ENCODE peak calls at places on chromosomes 11 and 22, in four cellular contexts. One of them, this sample, is unnamed.

GRCh38 chr11:7892751-7893356 is 38.2 kb downstream of the OR10A6 start:
- DNase-seq in Calu3: no peak
- DNase-seq in HCT116: peak; percentile 22
- DNase-seq in GM13977: peak; percentile 56
- DNase-seq in this sample: peak; percentile 74

GRCh38 chr11:99505319-99505718 is 484.6 kb downstream of the CNTN5 start:
- DNase-seq in GM13977: no peak
- DNase-seq in HCT116: no peak
- DNase-seq in Calu3: no peak
- DNase-seq in this sample: peak; percentile 2

GRCh38 chr22:46465793-46466192 is 71.6 kb downstream of the CELSR1 start:
- DNase-seq in GM13977: no peak
- DNase-seq in HCT116: no peak
- DNase-seq in Calu3: no peak
- DNase-seq in this sample: no peak

GRCh38 chr11:123642435-123642834 is 12.0 kb downstream of the SCN3B start:
- DNase-seq in GM13977: no peak
- DNase-seq in HCT116: no peak
- DNase-seq in Calu3: no peak
- DNase-seq in this sample: no peak

GRCh38 chr11:134634897-134635831 is 223.1 kb upstream of the B3GAT1 start:
- DNase-seq in HCT116: no peak
- DNase-seq in Calu3: no peak
- DNase-seq in GM13977: no peak
- DNase-seq in this sample: no peak

GRCh38 chr11:47305734-47306483 is 36.0 kb downstream of the MADD start:
- DNase-seq in Calu3: no peak
- DNase-seq in GM13977: no peak
- DNase-seq in HCT116: no peak
- DNase-seq in this sample: peak; percentile 42

GRCh38 chr11:69313992-69314391 is 20.0 kb downstream of the MYEOV start:
- DNase-seq in HCT116: no peak
- DNase-seq in Calu3: no peak
- DNase-seq in GM13977: no peak
- DNase-seq in this sample: no peak

GRCh38 chr11:94153320-94153719 is 24.7 kb downstream of the PANX1 start:
- DNase-seq in HCT116: no peak
- DNase-seq in GM13977: no peak
- DNase-seq in Calu3: no peak
- DNase-seq in this sample: no peak

GRCh38 chr11:10564692-10565318 is 3.7 kb downstream of the LYVE1 start:
- DNase-seq in GM13977: no peak
- DNase-seq in Calu3: no peak
- DNase-seq in HCT116: no peak
- DNase-seq in this sample: no peak

GRCh38 chr22:24178502-24179440 is 2.5 kb upstream of the SUSD2 start:
- DNase-seq in GM13977: no peak
- DNase-seq in Calu3: no peak
- DNase-seq in HCT116: no peak
- DNase-seq in this sample: no peak
- TF ChIP-seq CTCF in GM13977: peak; percentile 42
- TF ChIP-seq CTCF in Calu3: peak; percentile 26
- TF ChIP-seq CTCF in HCT116: peak; percentile 17
- TF ChIP-seq CTCF in this sample: peak; percentile 70

DNA sequence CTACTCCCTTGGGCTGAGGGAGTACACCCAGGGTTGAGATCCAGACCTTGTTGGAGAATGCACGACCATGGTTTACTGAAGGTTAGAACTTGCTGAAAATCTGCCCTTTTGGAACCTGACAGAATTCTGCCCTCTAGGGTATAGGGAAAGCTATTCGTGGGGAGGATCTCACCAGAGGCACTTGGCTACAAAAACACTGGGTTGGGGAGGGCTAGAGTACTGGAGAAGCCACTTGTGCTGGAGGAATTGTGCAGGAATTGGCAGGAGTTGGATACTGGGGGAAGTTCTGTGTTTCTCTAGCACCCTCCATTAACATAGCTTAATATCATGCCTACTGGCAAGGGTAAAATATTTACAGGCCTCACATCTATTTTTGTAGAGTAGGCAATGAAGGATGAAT is 55.8 kb downstream of the PPME1 start:
- DNase-seq in Calu3: no peak
- DNase-seq in GM13977: no peak
- DNase-seq in HCT116: no peak
- DNase-seq in this sample: no peak
- TF ChIP-seq CTCF in Calu3: no peak
- TF ChIP-seq CTCF in GM13977: no peak
- TF ChIP-seq CTCF in HCT116: peak; percentile 6
- TF ChIP-seq CTCF in this sample: peak; percentile 20

DNA sequence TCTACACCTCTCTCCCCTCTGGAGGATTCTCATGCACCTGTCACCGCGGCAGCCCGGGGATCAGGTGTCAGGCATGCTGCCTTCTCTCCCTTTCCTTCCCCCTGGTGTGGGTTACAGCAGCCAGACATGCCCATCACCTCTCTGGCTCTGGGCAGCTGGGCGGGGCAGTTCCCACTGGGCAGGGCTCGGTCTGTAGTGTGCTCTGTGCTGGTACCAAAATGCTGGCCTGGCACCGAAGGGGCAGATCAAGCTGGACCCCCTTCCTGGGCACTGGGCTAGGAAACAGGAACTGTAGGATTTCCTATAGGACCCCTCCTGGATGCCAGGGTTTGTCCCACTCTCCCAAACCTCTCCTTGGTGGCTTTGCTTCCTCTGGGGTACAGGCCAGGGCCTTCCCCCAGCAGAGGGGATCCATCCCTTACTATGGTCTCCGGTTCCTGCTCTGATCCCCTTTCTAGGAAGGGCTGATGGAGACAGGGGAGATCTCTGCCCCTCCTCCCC is 821 bp downstream of the GAL3ST1 start:
- DNase-seq in GM13977: no peak
- DNase-seq in HCT116: no peak
- DNase-seq in Calu3: peak; percentile 61
- DNase-seq in this sample: no peak
- TF ChIP-seq CTCF in GM13977: no peak
- TF ChIP-seq CTCF in HCT116: no peak
- TF ChIP-seq CTCF in Calu3: no peak
- TF ChIP-seq CTCF in this sample: no peak

GRCh38 chr22:30891781-30892180 is 76.8 kb downstream of the MORC2 start:
- DNase-seq in Calu3: no peak
- DNase-seq in GM13977: no peak
- DNase-seq in HCT116: no peak
- DNase-seq in this sample: no peak
- TF ChIP-seq CTCF in Calu3: no peak
- TF ChIP-seq CTCF in GM13977: no peak
- TF ChIP-seq CTCF in HCT116: no peak
- TF ChIP-seq CTCF in this sample: no peak

DNA sequence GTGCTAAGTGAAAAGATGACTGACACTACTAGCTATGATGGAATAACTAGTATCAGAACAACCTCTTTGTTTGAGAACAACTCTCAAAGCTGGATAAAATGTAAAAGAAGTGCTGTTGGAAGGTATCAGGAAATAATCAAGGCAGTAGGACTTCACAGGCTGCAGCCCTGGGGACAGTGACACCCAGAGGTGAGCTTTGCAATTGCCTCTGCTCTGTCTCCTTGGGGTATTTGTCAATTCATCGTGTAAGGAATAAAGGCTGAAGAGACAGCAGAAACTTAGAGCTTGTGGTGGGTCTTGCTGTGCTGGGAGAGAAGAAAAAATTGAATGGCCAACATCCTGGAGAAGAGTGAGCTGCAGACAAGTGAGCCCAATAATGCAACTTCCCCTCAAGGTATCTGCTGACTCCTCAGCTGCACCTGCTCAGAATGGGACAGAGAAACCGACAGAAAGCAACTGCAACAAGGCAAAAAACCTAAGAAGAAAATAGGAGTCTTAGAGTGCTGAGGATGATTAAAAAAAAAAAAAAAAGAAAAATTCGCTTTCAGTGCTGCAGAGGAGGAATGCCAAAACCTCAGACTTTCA is 141.1 kb downstream of the RCN1 start:
- DNase-seq in GM13977: peak; percentile 46
- DNase-seq in HCT116: peak; percentile 36
- DNase-seq in Calu3: peak; percentile 57
- DNase-seq in this sample: peak; percentile 37
- TF ChIP-seq CTCF in GM13977: peak; percentile 73
- TF ChIP-seq CTCF in HCT116: peak; percentile 43
- TF ChIP-seq CTCF in Calu3: peak; percentile 74
- TF ChIP-seq CTCF in this sample: peak; percentile 81

GRCh38 chr22:19035474-19036228 is 86.6 kb downstream of the DGCR2 start:
- DNase-seq in Calu3: no peak
- DNase-seq in HCT116: no peak
- DNase-seq in GM13977: no peak
- DNase-seq in this sample: no peak
- TF ChIP-seq CTCF in Calu3: no peak
- TF ChIP-seq CTCF in HCT116: no peak
- TF ChIP-seq CTCF in GM13977: peak; percentile 5
- TF ChIP-seq CTCF in this sample: no peak